ENCODE peak calls at places on chromosomes 5 and 9, in five cellular contexts. W is ovary, B is K562, S is PC-3, Y is trophoblast cell. N is an unnamed sample.

GRCh38 chr9:86741311-86742215 is 205.7 kb downstream of the GAS1 start:
- DNase-seq in W (no peak), B (no peak), S (peak; percentile 83), Y (peak; percentile 88), N (peak; percentile 91)

GRCh38 chr5:27241564-27242257 is 203.3 kb upstream of the CDH9 start:
- DNase-seq in W (no peak), B (no peak), S (peak; percentile 92), Y (peak; percentile 41), N (peak; percentile 89)

GRCh38 chr9:18437315-18438200 is 36.4 kb upstream of the ADAMTSL1 start:
- DNase-seq in W (peak; percentile 45), B (no peak), S (no peak), Y (no peak), N (no peak)

GRCh38 chr5:172940242-172941066 is 18.8 kb upstream of the RPL26L1 start:
- DNase-seq in W (no peak), B (no peak), S (no peak), Y (no peak), N (no peak)

GRCh38 chr5:174482549-174482948 is 241.8 kb upstream of the MSX2 start:
- DNase-seq in W (no peak), B (no peak), S (no peak), Y (no peak), N (no peak)

GRCh38 chr5:53052499-53052898 is 57.1 kb downstream of the MOCS2 start:
- DNase-seq in W (no peak), B (no peak), S (no peak), Y (no peak), N (no peak)

GRCh38 chr5:97636766-97637165 is 453.7 kb upstream of the RIOK2 start:
- DNase-seq in W (no peak), B (no peak), S (no peak), Y (no peak), N (no peak)

GRCh38 chr5:145495741-145496140 is 339.4 kb downstream of the PRELID2 start:
- DNase-seq in W (no peak), B (no peak), S (peak; percentile 76), Y (no peak), N (peak; percentile 46)

GRCh38 chr5:61327761-61328753 is 4.0 kb upstream of the ZSWIM6 start:
- DNase-seq in W (no peak), B (peak; percentile 21), S (peak; percentile 65), Y (peak; percentile 8), N (no peak)

GRCh38 chr9:3768286-3768685 is 242.5 kb upstream of the RFX3 start:
- DNase-seq in W (no peak), B (no peak), S (no peak), Y (no peak), N (no peak)

GRCh38 chr9:26904070-26904469 is 11.5 kb upstream of the CAAP1 start:
- DNase-seq in W (no peak), B (no peak), S (no peak), Y (no peak), N (no peak)

GRCh38 chr9:114001794-114002261 is 76.3 kb downstream of the AMBP start:
- DNase-seq in W (no peak), B (no peak), S (no peak), Y (no peak), N (no peak)

GRCh38 chr5:58773744-58774441 is 191.0 kb downstream of the RAB3C start:
- DNase-seq in W (peak; percentile 53), B (no peak), S (no peak), Y (no peak), N (no peak)

GRCh38 chr5:58775699-58776098 is 192.8 kb downstream of the RAB3C start:
- DNase-seq in W (no peak), B (no peak), S (no peak), Y (peak; percentile 2), N (no peak)

GRCh38 chr5:58774979-58775378 is 192.1 kb downstream of the RAB3C start:
- DNase-seq in W (no peak), B (no peak), S (no peak), Y (no peak), N (no peak)

GRCh38 chr5:58770131-58770530 is 187.3 kb downstream of the RAB3C start:
- DNase-seq in W (no peak), B (no peak), S (no peak), Y (no peak), N (no peak)

DNA sequence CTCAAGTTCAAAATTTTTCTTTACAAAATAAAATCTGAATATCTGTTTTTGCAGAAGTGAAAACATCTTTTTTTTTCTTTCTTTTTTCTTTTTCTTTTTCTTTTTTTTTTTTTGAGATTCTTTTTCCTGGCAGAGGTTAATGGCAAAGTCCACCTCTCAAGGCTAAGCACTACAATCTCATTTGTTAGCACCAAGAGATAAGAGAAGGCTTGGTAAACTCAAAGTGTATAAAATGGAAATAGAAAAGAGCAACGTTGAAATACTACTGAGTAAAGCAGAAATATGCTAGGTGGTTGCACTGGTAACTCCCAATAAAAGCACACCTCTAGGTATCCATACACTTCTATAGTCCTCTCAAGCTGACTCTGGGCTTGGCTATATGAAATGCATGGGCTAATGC is 188.9 kb downstream of the RAB3C start:
- DNase-seq in W (no peak), B (no peak), S (no peak), Y (no peak), N (no peak)
- H3K27ac ChIP-seq in W (no peak overlapping the region), B (no peak overlapping the region), S (no peak overlapping the region), Y (no peak overlapping the region), N (no peak overlapping the region)

GRCh38 chr9:125659954-125660353 is 47.1 kb downstream of the MAPKAP1 start:
- DNase-seq in W (no peak), B (no peak), S (peak; percentile 1), Y (no peak), N (no peak)
- H3K27ac ChIP-seq in W (no peak overlapping the region), B (no peak overlapping the region), S (no peak overlapping the region), Y (no peak overlapping the region), N (peak overlapping the region; percentile 20)

DNA sequence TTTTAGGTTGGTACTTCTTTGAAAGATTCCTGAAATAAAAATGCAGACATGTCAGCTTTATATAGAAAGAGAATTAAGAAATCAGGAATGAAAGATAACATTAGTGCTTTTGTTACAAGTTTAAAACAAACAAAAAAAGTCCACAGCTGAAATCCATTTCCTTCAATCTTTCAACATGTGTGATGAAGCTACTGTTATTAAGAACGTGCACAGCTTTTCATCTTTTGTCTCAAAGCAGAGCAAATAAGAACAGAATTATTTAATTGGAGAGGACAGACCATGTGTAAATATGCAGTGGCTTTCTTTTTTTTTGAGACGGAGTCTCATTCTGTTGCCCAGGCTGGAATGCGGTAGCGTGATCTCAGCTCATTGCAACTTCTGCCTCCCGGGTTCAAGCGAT is 63.6 kb downstream of the FNBP1 start:
- DNase-seq in W (no peak), B (no peak), S (no peak), Y (no peak), N (no peak)
- H3K27ac ChIP-seq in W (no peak overlapping the region), B (no peak overlapping the region), S (no peak overlapping the region), Y (no peak overlapping the region), N (no peak overlapping the region)

GRCh38 chr5:7377761-7378160 is 18.2 kb upstream of the ADCY2 start:
- DNase-seq in W (no peak), B (no peak), S (no peak), Y (no peak), N (no peak)
- H3K27ac ChIP-seq in W (no peak overlapping the region), B (no peak overlapping the region), S (no peak overlapping the region), Y (no peak overlapping the region), N (no peak overlapping the region)

GRCh38 chr9:92696619-92697018 is 26.7 kb upstream of the IPPK start:
- DNase-seq in W (no peak), B (no peak), S (no peak), Y (no peak), N (no peak)
- H3K27ac ChIP-seq in W (no peak overlapping the region), B (no peak overlapping the region), S (no peak overlapping the region), Y (no peak overlapping the region), N (no peak overlapping the region)

GRCh38 chr9:76269789-76270188 is 124.4 kb downstream of the RFK start:
- DNase-seq in W (no peak), B (no peak), S (no peak), Y (no peak), N (no peak)

GRCh38 chr9:76271755-76272154 is 122.5 kb downstream of the RFK start:
- DNase-seq in W (no peak), B (no peak), S (no peak), Y (no peak), N (no peak)

DNA sequence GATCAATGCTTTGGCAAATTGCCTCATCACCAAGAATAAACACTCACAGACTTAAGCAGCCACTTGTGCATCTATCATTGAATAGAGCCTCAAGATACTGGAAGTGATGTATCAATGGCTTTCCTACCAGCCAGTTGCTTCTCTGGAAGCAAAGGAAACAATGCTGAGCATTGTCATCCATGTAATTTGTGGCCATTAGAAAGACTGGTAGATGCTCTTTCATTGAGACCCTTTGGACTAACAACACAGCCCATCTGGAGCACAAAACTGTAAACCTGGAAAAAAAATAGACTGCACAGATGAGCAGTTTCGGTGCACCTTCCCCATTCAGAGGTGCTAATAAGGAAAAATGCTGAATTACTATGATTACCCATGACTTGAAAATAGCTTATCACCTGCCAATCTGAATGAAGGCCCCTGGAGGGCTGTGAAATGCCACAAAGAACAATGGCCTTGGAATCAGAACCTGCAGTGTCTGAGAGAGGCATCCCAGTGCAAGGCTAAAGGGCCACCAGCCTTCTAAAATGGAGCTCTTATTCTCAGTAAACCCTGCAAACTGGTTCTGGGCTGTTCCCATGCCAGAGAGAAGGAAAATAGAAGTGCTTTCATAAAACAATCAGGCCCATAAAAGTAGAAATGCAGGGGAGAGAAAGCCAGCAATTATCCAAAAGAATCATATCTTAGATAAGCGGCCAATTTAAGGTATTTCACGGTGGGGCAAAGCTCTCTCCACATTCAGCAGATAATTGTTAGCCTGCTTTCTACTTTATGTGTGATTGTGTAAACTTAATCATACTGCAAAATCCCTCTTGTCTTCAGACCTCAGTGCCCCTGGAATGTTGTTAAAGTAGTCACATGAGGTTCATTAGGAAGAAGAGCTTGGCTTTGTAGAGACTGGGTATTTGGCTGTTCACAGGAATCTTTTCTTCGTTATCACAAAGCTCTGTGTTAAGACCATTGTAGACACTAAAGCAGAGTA is 127.3 kb downstream of the RFK start:
- DNase-seq in W (no peak), B (no peak), S (no peak), Y (no peak), N (no peak)
- H3K27ac ChIP-seq in W (peak overlapping the region; percentile 70), B (no peak overlapping the region), S (no peak overlapping the region), Y (no peak overlapping the region), N (no peak overlapping the region)